ENCODE peak calls at places on chromosomes 3 and 15, in seven cellular contexts. E is adrenal gland; K is naive thymus-derived CD4-positive, alpha-beta T cell; B is ovary; Q is A673; T is psoas muscle; S is tibial artery. X is an unnamed sample. For H3K36me3, the result is how much of the 10 kb centered on the place peaks cover.

GRCh38 chr3:187669675-187670504 is at the start of gene SST:
- DNase-seq in E (peak), K (no peak), B (peak), Q (peak), T (peak), S (no peak), X (peak)

GRCh38 chr3:143840636-143841035 is 7.6 kb downstream of the SLC9A9 start:
- DNase-seq in E (no peak), K (no peak), B (no peak), Q (no peak), T (no peak), S (no peak), X (no peak)

GRCh38 chr15:80152180-80152895 is 461 bp upstream of the FAH start:
- DNase-seq in E (peak), K (peak), B (peak), Q (peak), T (peak), S (peak), X (peak)

GRCh38 chr3:64242435-64242834 is 17.2 kb upstream of the PRICKLE2 start:
- DNase-seq in E (no peak), K (no peak), B (peak), Q (no peak), T (no peak), S (no peak), X (peak)

GRCh38 chr15:87858651-87859050 is 397.9 kb downstream of the NTRK3 start:
- DNase-seq in E (no peak), K (no peak), B (no peak), Q (no peak), T (no peak), S (no peak), X (no peak)

GRCh38 chr3:155390361-155390760 is 96.9 kb upstream of the STRIT1 start:
- DNase-seq in E (no peak), K (no peak), B (no peak), Q (no peak), T (no peak), S (no peak), X (no peak)

GRCh38 chr3:138451595-138452162 is 17.3 kb downstream of the ESYT3 start:
- DNase-seq in E (no peak), K (no peak), B (no peak), Q (no peak), T (no peak), S (no peak), X (no peak)

GRCh38 chr3:15707779-15708178 is 90.0 kb downstream of the ANKRD28 start:
- DNase-seq in E (no peak), K (no peak), B (no peak), Q (no peak), T (no peak), S (no peak), X (no peak)

GRCh38 chr3:110687138-110687537 is 384.5 kb upstream of the NECTIN3 start:
- DNase-seq in E (no peak), K (no peak), B (no peak), Q (no peak), T (no peak), S (no peak), X (no peak)

GRCh38 chr15:29677450-29677849 is 144.8 kb downstream of the TJP1 start:
- DNase-seq in E (no peak), K (no peak), B (no peak), Q (no peak), T (no peak), S (no peak), X (no peak)

GRCh38 chr3:77254967-77255831 is 215.3 kb downstream of the ROBO2 start:
- DNase-seq in E (no peak), K (no peak), B (peak), Q (peak), T (no peak), S (no peak), X (no peak)

GRCh38 chr15:45088801-45089711 is 24.9 kb downstream of the DUOX2 start:
- DNase-seq in E (peak), K (no peak), B (no peak), Q (no peak), T (no peak), S (no peak), X (no peak)

GRCh38 chr3:43004282-43004681 is 25.2 kb downstream of the GASK1A start:
- DNase-seq in E (no peak), K (no peak), B (no peak), Q (no peak), T (no peak), S (no peak), X (no peak)

GRCh38 chr3:43883729-43884396 is 193.1 kb downstream of the ABHD5 start:
- DNase-seq in E (peak), K (no peak), B (peak), Q (no peak), T (no peak), S (no peak), X (peak)

GRCh38 chr15:42071717-42072116 is 22.6 kb downstream of the PLA2G4D start:
- DNase-seq in E (no peak), K (no peak), B (no peak), Q (no peak), T (no peak), S (no peak), X (no peak)

GRCh38 chr3:101936419-101937331 is 87.4 kb downstream of the NFKBIZ start:
- DNase-seq in E (no peak), K (peak), B (no peak), Q (peak), T (no peak), S (no peak), X (no peak)

GRCh38 chr15:76994971-76995945 is at the start of gene PSTPIP1:
- DNase-seq in E (peak), K (peak), B (peak), Q (no peak), T (peak), S (no peak), X (no peak)

GRCh38 chr3:156643729-156644389 is 30.5 kb upstream of the TIPARP start:
- DNase-seq in E (no peak), K (peak), B (no peak), Q (peak), T (no peak), S (no peak), X (no peak)

GRCh38 chr3:128256131-128256530 is 102.8 kb downstream of the EEFSEC start:
- DNase-seq in E (no peak), K (no peak), B (no peak), Q (no peak), T (no peak), S (no peak), X (no peak)
- H3K4me3 ChIP-seq in E (no peak), K (no peak), B (no peak), Q (no peak), T (no peak), S (no peak), X (no peak)

DNA sequence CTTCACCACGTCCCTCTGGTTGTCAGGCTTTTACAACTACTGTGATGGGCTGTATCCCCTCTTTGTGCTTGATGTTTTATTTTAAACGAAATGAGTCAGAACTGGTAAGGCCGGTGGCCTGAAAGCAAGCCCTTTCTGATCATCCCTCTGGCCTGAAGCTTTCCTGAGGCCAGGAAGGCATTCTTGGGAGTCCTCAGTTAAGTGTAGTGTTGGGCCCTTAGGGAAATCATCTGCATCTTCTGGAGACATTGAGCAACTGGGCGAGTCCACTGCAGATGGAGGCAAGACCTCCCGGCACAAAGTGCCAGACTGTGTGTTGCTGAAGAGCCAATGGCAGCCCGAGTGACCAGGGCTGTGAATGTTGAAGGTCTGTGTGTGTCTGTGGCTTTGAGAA is 33.0 kb upstream of the AMOTL2 start:
- DNase-seq in E (no peak), K (no peak), B (no peak), Q (no peak), T (peak), S (peak), X (no peak)
- H3K27ac ChIP-seq in E (no peak), K (no peak), B (no peak), Q (no peak), T (no peak), S (peak), X (no peak)

GRCh38 chr15:66709884-66710283 is 7.8 kb downstream of the SMAD6 start:
- DNase-seq in E (no peak), K (no peak), B (no peak), Q (no peak), T (no peak), S (no peak), X (no peak)
- H3K36me3 ChIP-seq in E (under half), K (under half), B (under half), Q (under half), T (under half), S (under half), X (under half)

GRCh38 chr15:89776274-89777072 is at the start of gene MESP2:
- DNase-seq in E (peak), K (no peak), B (peak), Q (peak), T (peak), S (peak), X (peak)

GRCh38 chr15:89774492-89774891 is 1.6 kb upstream of the MESP2 start:
- DNase-seq in E (no peak), K (no peak), B (no peak), Q (no peak), T (no peak), S (no peak), X (no peak)

GRCh38 chr15:89777073-89777820 is 1.1 kb downstream of the MESP2 start:
- DNase-seq in E (no peak), K (no peak), B (peak), Q (no peak), T (no peak), S (no peak), X (no peak)

GRCh38 chr15:89777821-89778380 is 1.8 kb downstream of the MESP2 start:
- DNase-seq in E (no peak), K (no peak), B (no peak), Q (no peak), T (no peak), S (no peak), X (no peak)

DNA sequence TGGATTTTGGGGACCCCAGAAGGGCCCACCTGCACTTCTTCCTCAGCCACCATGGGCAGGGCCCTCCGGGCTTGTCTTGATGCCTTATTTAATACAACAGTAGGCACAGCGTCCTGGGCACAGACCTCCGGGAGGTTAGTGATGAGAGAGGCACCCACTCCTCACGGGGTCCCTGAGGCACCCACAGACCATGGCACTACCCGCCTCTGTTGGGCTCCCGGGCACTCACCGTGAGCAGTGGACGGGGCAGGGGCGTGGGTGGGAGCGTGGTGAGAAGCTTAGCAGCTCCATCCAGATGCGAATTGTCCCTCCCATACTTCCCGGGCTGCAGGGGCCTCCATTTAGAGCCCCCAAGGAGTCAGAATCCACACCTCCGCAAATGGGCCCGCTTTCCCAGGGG is 317 bp upstream of the MESP2 start:
- DNase-seq in E (no peak), K (no peak), B (no peak), Q (no peak), T (no peak), S (no peak), X (no peak)
- H3K4me3 ChIP-seq in E (no peak), K (no peak), B (peak), Q (no peak), T (peak), S (peak), X (no peak)

DNA sequence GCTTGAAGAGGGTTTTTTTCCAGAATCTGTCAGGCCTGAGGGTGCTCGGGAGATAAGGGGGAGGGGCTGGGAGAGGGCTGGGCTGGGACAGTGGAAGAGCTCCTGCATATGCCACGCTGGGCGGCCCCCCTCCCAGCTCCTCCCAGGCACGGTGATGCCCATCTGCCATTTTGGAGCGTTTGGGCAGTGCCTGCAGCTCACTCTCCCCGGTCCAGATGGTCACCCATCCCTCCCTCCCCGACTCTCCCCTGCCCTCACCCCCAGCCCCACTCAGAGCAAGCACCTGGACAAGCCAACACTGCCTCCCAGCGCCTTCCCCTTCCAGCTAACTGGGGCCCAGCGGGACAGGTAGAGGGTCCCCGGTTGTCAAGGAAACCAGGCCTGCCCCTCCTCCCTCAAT is 17.6 kb upstream of the CORO2B start:
- DNase-seq in E (peak), K (no peak), B (no peak), Q (no peak), T (no peak), S (no peak), X (no peak)
- H3K27ac ChIP-seq in E (no peak), K (no peak), B (no peak), Q (no peak), T (no peak), S (no peak), X (no peak)

X was measured in lung.